ENCODE peak calls at places on chromosomes 7 and 10, in seven cellular contexts. D, H, F, B, J, I and V are unnamed samples.

GRCh38 chr10:21369697-21370096 is 155.8 kb downstream of the SKIDA1 start:
- DNase-seq in D (peak), H (no peak), F (peak), B (no peak), J (no peak), I (no peak), V (no peak)

GRCh38 chr7:95772771-95773581 is 622 bp downstream of the DYNC1I1 start:
- DNase-seq in D (no peak), H (no peak), F (peak), B (peak), J (peak), I (peak), V (peak)

GRCh38 chr7:129502708-129503685 is 666 bp downstream of the SMKR1 start:
- DNase-seq in D (no peak), H (no peak), F (peak), B (peak), J (peak), I (peak), V (peak)

GRCh38 chr7:34662058-34662457 is 4.0 kb downstream of the NPSR1 start:
- DNase-seq in D (no peak), H (no peak), F (no peak), B (no peak), J (no peak), I (no peak), V (no peak)

GRCh38 chr10:52486840-52487611 is 172.9 kb downstream of the DKK1 start:
- DNase-seq in D (peak), H (peak), F (peak), B (no peak), J (no peak), I (no peak), V (no peak)

GRCh38 chr7:85829817-85830432 is 643.1 kb upstream of the SEMA3D start:
- DNase-seq in D (peak), H (no peak), F (peak), B (no peak), J (no peak), I (no peak), V (no peak)

GRCh38 chr7:19508124-19508523 is 200.7 kb downstream of the POLR1F start:
- DNase-seq in D (no peak), H (no peak), F (no peak), B (no peak), J (no peak), I (no peak), V (no peak)

GRCh38 chr10:86144301-86144700 is 222.3 kb downstream of the GRID1 start:
- DNase-seq in D (no peak), H (no peak), F (no peak), B (no peak), J (no peak), I (no peak), V (no peak)

GRCh38 chr7:48192996-48193395 is 21.7 kb downstream of the ABCA13 start:
- DNase-seq in D (no peak), H (no peak), F (no peak), B (no peak), J (no peak), I (no peak), V (no peak)

GRCh38 chr7:69192134-69192533 is 406.1 kb upstream of the AUTS2 start:
- DNase-seq in D (no peak), H (no peak), F (no peak), B (no peak), J (no peak), I (no peak), V (no peak)

GRCh38 chr7:234041-234711 is 41.8 kb downstream of the FAM20C start:
- DNase-seq in D (peak), H (no peak), F (peak), B (no peak), J (no peak), I (no peak), V (no peak)

DNA sequence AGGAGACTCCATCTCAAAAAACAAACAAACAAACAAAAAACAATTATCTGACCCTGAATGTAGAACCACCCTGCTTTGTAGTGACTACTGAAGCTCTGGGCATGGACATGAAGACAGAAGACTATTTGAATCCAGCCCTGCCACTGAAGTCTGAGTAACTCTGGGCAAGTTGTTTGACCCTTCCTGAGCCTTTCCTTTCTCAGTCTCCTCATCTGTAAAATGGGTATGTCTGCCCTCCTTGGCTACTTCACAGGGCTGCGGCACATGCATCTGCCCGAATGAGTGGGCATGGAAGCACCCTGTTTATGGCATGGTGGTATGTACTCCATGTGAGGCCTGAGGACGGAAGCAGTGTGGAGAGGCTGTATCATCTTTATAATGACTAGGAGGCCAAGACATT is 22.2 kb upstream of the MALSU1 start:
- DNase-seq in D (no peak), H (no peak), F (no peak), B (no peak), J (no peak), I (no peak), V (no peak)
- H3K4ac ChIP-seq in D (no peak), H (no peak), F (no peak), B (no peak), J (no peak), I (no peak), V (no peak)

GRCh38 chr10:127532659-127533058 is 16.4 kb upstream of the NPS start:
- DNase-seq in D (no peak), H (no peak), F (no peak), B (no peak), J (no peak), I (no peak), V (no peak)

GRCh38 chr10:127535802-127536515 is 13.2 kb upstream of the NPS start:
- DNase-seq in D (no peak), H (no peak), F (no peak), B (no peak), J (no peak), I (no peak), V (no peak)

GRCh38 chr10:127534511-127534910 is 14.6 kb upstream of the NPS start:
- DNase-seq in D (no peak), H (no peak), F (no peak), B (no peak), J (no peak), I (no peak), V (no peak)

GRCh38 chr10:127534074-127534473 is 15.0 kb upstream of the NPS start:
- DNase-seq in D (no peak), H (no peak), F (no peak), B (no peak), J (no peak), I (no peak), V (no peak)

GRCh38 chr10:127532193-127532592 is 16.9 kb upstream of the NPS start:
- DNase-seq in D (no peak), H (no peak), F (no peak), B (no peak), J (no peak), I (no peak), V (no peak)
- H3K27ac ChIP-seq in D (no peak), H (no peak), F (no peak), B (no peak), J (no peak), I (no peak), V (no peak)

GRCh38 chr10:60572511-60573194 is 183.0 kb upstream of the ANK3 start:
- DNase-seq in D (peak), H (no peak), F (peak), B (peak), J (no peak), I (peak), V (peak)
- H3K4ac ChIP-seq in D (no peak), H (no peak), F (no peak), B (no peak), J (no peak), I (no peak), V (no peak)

GRCh38 chr7:91164531-91164930 is 99.7 kb upstream of the FZD1 start:
- DNase-seq in D (no peak), H (no peak), F (no peak), B (no peak), J (no peak), I (no peak), V (no peak)
- H3K27ac ChIP-seq in D (peak), H (no peak), F (peak), B (no peak), J (no peak), I (no peak), V (no peak)

GRCh38 chr7:6402741-6403140 is 45.0 kb downstream of the DAGLB start:
- DNase-seq in D (no peak), H (no peak), F (no peak), B (no peak), J (no peak), I (no peak), V (no peak)
- H3K4ac ChIP-seq in D (no peak), H (no peak), F (no peak), B (no peak), J (no peak), I (no peak), V (no peak)

DNA sequence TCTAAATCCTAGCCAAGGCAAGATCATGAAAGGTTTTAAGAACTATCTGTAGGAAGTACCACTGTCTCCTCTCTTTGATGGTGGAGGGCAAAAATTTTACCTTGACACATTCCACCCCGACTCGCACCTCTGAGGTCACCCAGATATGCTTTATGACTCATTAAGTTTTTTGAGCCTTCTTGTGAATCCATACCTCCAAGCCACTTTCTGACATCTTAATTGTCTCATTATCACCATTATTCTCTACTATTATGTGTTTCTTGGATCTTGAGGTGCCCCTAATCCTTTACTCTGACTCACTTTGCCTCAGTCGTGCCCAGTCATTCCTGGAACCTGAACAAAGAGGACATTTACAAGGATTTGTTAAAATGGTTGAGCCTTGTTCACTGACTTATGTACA is 146.6 kb downstream of the RAPGEF5 start:
- DNase-seq in D (no peak), H (no peak), F (no peak), B (no peak), J (no peak), I (no peak), V (no peak)
- H3K27ac ChIP-seq in D (no peak), H (no peak), F (no peak), B (no peak), J (no peak), I (no peak), V (peak)

GRCh38 chr7:20601121-20601520 is 14.3 kb upstream of the ABCB5 start:
- DNase-seq in D (no peak), H (no peak), F (no peak), B (no peak), J (no peak), I (no peak), V (no peak)
- H3K4ac ChIP-seq in D (no peak), H (no peak), F (no peak), B (no peak), J (no peak), I (no peak), V (no peak)

GRCh38 chr7:116494472-116494871 is 5.1 kb upstream of the CAV2 start:
- DNase-seq in D (no peak), H (no peak), F (no peak), B (no peak), J (no peak), I (no peak), V (no peak)
- H3K27ac ChIP-seq in D (no peak), H (no peak), F (no peak), B (no peak), J (no peak), I (no peak), V (no peak)

GRCh38 chr10:101736666-101737065 is 39.2 kb downstream of the FGF8 start:
- DNase-seq in D (no peak), H (no peak), F (no peak), B (no peak), J (no peak), I (no peak), V (no peak)

GRCh38 chr10:101745074-101745690 is 30.7 kb downstream of the FGF8 start:
- DNase-seq in D (no peak), H (no peak), F (peak), B (no peak), J (no peak), I (no peak), V (no peak)

GRCh38 chr10:101744267-101744666 is 31.6 kb downstream of the FGF8 start:
- DNase-seq in D (no peak), H (no peak), F (no peak), B (no peak), J (no peak), I (no peak), V (no peak)

DNA sequence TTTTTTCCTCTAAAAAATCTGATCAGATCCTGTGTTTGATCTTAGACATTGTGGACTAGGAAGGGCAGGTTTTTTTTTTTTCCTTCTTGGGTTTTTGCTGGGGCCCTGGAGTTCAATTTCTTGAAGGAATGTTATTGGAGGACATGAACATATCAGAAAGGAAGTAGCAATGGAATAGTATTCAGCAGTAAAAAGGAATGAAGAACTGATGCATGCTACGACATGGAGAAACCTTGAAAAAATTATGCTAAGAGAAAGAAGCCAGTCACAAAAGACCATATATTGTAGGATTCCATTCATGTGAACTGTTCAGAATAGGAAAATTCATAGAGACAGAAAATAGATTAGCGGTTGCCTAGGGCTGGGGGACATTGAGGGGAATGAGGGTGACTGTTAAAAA is 34.0 kb downstream of the FGF8 start:
- DNase-seq in D (no peak), H (no peak), F (no peak), B (no peak), J (no peak), I (no peak), V (no peak)
- H3K4ac ChIP-seq in D (no peak), H (no peak), F (no peak), B (no peak), J (no peak), I (no peak), V (no peak)